ENCODE peak calls at places on chromosomes 2 and 18, in four cellular contexts. D, H, N and A are unnamed samples.

GRCh38 chr18:55588001-55588875 is at the start of gene TCF4:
- DNase-seq in D (peak; percentile 45), H (peak; percentile 66), N (no peak), A (no peak)

GRCh38 chr2:181051861-181052522 is 71.6 kb downstream of the UBE2E3 start:
- DNase-seq in D (no peak), H (no peak), N (no peak), A (no peak)

GRCh38 chr2:101900375-101900774 is 91.4 kb upstream of the IL1R2 start:
- DNase-seq in D (no peak), H (no peak), N (no peak), A (no peak)

GRCh38 chr2:3706892-3707291 is 3.5 kb downstream of the DCDC2C start:
- DNase-seq in D (no peak), H (no peak), N (no peak), A (no peak)

GRCh38 chr2:187078297-187078696 is 229.3 kb upstream of the ZSWIM2 start:
- DNase-seq in D (no peak), H (peak; percentile 63), N (no peak), A (no peak)

GRCh38 chr18:80033181-80034067 is 810 bp upstream of the RBFA start:
- DNase-seq in D (no peak), H (peak; percentile 46), N (peak; percentile 69), A (no peak)

GRCh38 chr2:223725494-223725893 is 111.9 kb downstream of the AP1S3 start:
- DNase-seq in D (peak; percentile 33), H (peak; percentile 97), N (no peak), A (peak; percentile 46)

GRCh38 chr18:50441518-50441917 is 66.7 kb downstream of the SKA1 start:
- DNase-seq in D (peak; percentile 23), H (peak; percentile 9), N (no peak), A (no peak)

GRCh38 chr2:215137741-215138340 is 585 bp downstream of the ABCA12 start:
- DNase-seq in D (no peak), H (peak; percentile 62), N (no peak), A (no peak)

GRCh38 chr2:174901075-174901474 is 104.1 kb downstream of the CHN1 start:
- DNase-seq in D (no peak), H (peak; percentile 20), N (no peak), A (no peak)

GRCh38 chr18:50272593-50272992 is 6.3 kb upstream of the CFAP53 start:
- DNase-seq in D (no peak), H (no peak), N (no peak), A (no peak)